ENCODE peak calls at places on chromosomes 2 and 18, in six cellular contexts. One of them, this sample, is unnamed.

GRCh38 chr2:23940976-23941605 is 828 bp downstream of the UBXN2A start:
- DNase-seq in brain microvascular endothelial cell: peak; percentile 33
- DNase-seq in astrocyte: peak; percentile 44
- DNase-seq in uterus: no peak
- DNase-seq in mammary epithelial cell: peak; percentile 59
- DNase-seq in psoas muscle: no peak
- DNase-seq in this sample: no peak

GRCh38 chr2:45812039-45812500 is 160.6 kb downstream of the PRKCE start:
- DNase-seq in brain microvascular endothelial cell: peak; percentile 43
- DNase-seq in astrocyte: peak; percentile 82
- DNase-seq in uterus: no peak
- DNase-seq in mammary epithelial cell: peak; percentile 76
- DNase-seq in psoas muscle: no peak
- DNase-seq in this sample: no peak

GRCh38 chr2:11870064-11870463 is 123.6 kb downstream of the LPIN1 start:
- DNase-seq in brain microvascular endothelial cell: no peak
- DNase-seq in astrocyte: no peak
- DNase-seq in uterus: no peak
- DNase-seq in mammary epithelial cell: no peak
- DNase-seq in psoas muscle: no peak
- DNase-seq in this sample: no peak

GRCh38 chr2:143254108-143254507 is 124.9 kb downstream of the ARHGAP15 start:
- DNase-seq in brain microvascular endothelial cell: no peak
- DNase-seq in astrocyte: no peak
- DNase-seq in uterus: no peak
- DNase-seq in mammary epithelial cell: no peak
- DNase-seq in psoas muscle: no peak
- DNase-seq in this sample: no peak

GRCh38 chr2:32932825-32933755 is 13.7 kb upstream of the LTBP1 start:
- DNase-seq in brain microvascular endothelial cell: no peak
- DNase-seq in astrocyte: no peak
- DNase-seq in uterus: no peak
- DNase-seq in mammary epithelial cell: no peak
- DNase-seq in psoas muscle: no peak
- DNase-seq in this sample: no peak

GRCh38 chr18:69674921-69675405 is 272.7 kb downstream of the CD226 start:
- DNase-seq in brain microvascular endothelial cell: no peak
- DNase-seq in astrocyte: no peak
- DNase-seq in uterus: no peak
- DNase-seq in mammary epithelial cell: no peak
- DNase-seq in psoas muscle: no peak
- DNase-seq in this sample: no peak

GRCh38 chr2:56132138-56132537 is 51.7 kb upstream of the CCDC85A start:
- DNase-seq in brain microvascular endothelial cell: peak; percentile 6
- DNase-seq in astrocyte: peak; percentile 19
- DNase-seq in uterus: no peak
- DNase-seq in mammary epithelial cell: peak; percentile 17
- DNase-seq in psoas muscle: no peak
- DNase-seq in this sample: peak; percentile 45

GRCh38 chr2:137865954-137866540 is 98.2 kb upstream of the HNMT start:
- DNase-seq in brain microvascular endothelial cell: peak; percentile 16
- DNase-seq in astrocyte: peak; percentile 26
- DNase-seq in uterus: no peak
- DNase-seq in mammary epithelial cell: peak; percentile 24
- DNase-seq in psoas muscle: no peak
- DNase-seq in this sample: peak; percentile 79

GRCh38 chr18:3538954-3539617 is 89.1 kb downstream of the TGIF1 start:
- DNase-seq in brain microvascular endothelial cell: no peak
- DNase-seq in astrocyte: no peak
- DNase-seq in uterus: no peak
- DNase-seq in mammary epithelial cell: peak; percentile 39
- DNase-seq in psoas muscle: no peak
- DNase-seq in this sample: no peak

GRCh38 chr2:96856776-96857673 is 791 bp downstream of the ANKRD39 start:
- DNase-seq in brain microvascular endothelial cell: no peak
- DNase-seq in astrocyte: no peak
- DNase-seq in uterus: no peak
- DNase-seq in mammary epithelial cell: peak; percentile 20
- DNase-seq in psoas muscle: peak; percentile 43
- DNase-seq in this sample: no peak

GRCh38 chr2:8590940-8591339 is 90.9 kb upstream of the ID2 start:
- DNase-seq in brain microvascular endothelial cell: no peak
- DNase-seq in astrocyte: no peak
- DNase-seq in uterus: no peak
- DNase-seq in mammary epithelial cell: no peak
- DNase-seq in psoas muscle: no peak
- DNase-seq in this sample: no peak

GRCh38 chr2:8593239-8593638 is 88.6 kb upstream of the ID2 start:
- DNase-seq in brain microvascular endothelial cell: no peak
- DNase-seq in astrocyte: no peak
- DNase-seq in uterus: no peak
- DNase-seq in mammary epithelial cell: no peak
- DNase-seq in psoas muscle: no peak
- DNase-seq in this sample: no peak

GRCh38 chr2:8595428-8595805 is 86.4 kb upstream of the ID2 start:
- DNase-seq in brain microvascular endothelial cell: no peak
- DNase-seq in astrocyte: no peak
- DNase-seq in uterus: no peak
- DNase-seq in mammary epithelial cell: no peak
- DNase-seq in psoas muscle: no peak
- DNase-seq in this sample: no peak

GRCh38 chr2:8594731-8595427 is 87.0 kb upstream of the ID2 start:
- DNase-seq in brain microvascular endothelial cell: peak; percentile 10
- DNase-seq in astrocyte: peak; percentile 33
- DNase-seq in uterus: no peak
- DNase-seq in mammary epithelial cell: no peak
- DNase-seq in psoas muscle: no peak
- DNase-seq in this sample: no peak

GRCh38 chr2:8592736-8593135 is 89.1 kb upstream of the ID2 start:
- DNase-seq in brain microvascular endothelial cell: no peak
- DNase-seq in astrocyte: no peak
- DNase-seq in uterus: no peak
- DNase-seq in mammary epithelial cell: no peak
- DNase-seq in psoas muscle: no peak
- DNase-seq in this sample: no peak
- TF ChIP-seq CTCF in brain microvascular endothelial cell: no peak
- TF ChIP-seq CTCF in astrocyte: no peak
- TF ChIP-seq CTCF in uterus: no peak
- TF ChIP-seq CTCF in mammary epithelial cell: no peak
- TF ChIP-seq CTCF in psoas muscle: no peak
- TF ChIP-seq CTCF in this sample: no peak

DNA sequence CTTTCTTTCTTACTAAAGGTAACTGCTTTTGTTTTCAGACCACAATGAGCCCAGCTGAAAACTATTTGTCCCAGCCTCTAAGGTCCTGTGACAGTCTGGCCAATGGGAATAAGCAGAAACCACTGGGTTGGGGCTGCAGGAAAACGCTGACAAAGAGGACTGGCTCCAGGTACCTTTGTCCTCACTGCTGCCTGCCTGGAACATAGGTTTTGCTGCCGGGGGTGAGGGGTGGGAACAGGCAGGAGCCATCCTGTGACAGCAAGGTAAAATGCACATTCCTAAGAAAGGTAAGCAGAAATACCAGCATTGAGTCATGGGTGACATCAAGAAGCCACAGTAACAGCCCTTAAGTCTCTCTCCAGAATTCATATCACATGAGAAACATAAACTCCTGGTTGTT is 21.6 kb downstream of the PTPN2 start:
- DNase-seq in brain microvascular endothelial cell: no peak
- DNase-seq in astrocyte: peak; percentile 36
- DNase-seq in uterus: no peak
- DNase-seq in mammary epithelial cell: peak; percentile 85
- DNase-seq in psoas muscle: no peak
- DNase-seq in this sample: peak; percentile 64
- H3K4me3 ChIP-seq in brain microvascular endothelial cell: no peak overlapping the region
- H3K4me3 ChIP-seq in astrocyte: no peak overlapping the region
- H3K4me3 ChIP-seq in uterus: no peak overlapping the region
- H3K4me3 ChIP-seq in mammary epithelial cell: no peak overlapping the region
- H3K4me3 ChIP-seq in psoas muscle: no peak overlapping the region
- H3K4me3 ChIP-seq in this sample: no peak overlapping the region

DNA sequence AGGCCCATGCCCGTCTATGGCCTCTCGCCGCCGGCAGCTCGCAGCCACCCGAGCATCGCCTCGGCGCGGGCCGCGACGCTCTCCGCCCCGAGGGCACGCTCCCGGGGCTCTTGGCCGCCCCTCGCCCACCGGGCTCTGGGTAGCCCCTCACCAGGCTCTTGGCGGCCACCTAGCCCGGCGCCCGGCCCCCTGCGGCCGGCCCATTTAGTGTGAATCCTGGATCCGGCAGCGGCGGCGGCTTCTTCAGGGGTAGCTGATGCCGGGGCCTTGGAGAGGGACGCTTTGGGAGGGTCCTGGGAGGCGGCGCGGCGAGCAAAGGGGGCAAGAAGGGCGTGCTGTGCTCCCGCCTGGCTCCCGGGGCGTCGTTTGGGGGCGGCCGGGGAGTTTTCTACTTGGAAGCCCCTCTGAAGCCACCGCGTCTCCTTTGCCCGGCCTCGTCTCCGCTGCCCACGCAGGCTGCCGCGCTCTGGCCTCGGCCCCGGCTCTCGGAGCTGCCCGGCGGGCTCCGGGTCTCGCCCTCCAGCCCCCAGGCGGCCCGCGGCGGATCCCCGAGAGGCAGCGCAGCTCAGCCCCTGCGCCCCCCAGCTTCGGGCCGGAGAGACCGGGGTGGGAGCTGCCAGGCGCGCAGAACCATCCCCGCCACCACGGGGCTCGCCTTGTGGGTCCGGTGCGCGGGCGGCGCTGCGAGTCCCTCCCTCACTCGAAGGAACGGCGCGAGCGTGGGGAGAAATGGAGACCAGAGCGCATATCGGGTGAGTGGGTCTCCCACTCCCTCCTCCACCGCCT is 521 bp downstream of the PIEZO2 start:
- DNase-seq in brain microvascular endothelial cell: no peak
- DNase-seq in astrocyte: no peak
- DNase-seq in uterus: no peak
- DNase-seq in mammary epithelial cell: no peak
- DNase-seq in psoas muscle: peak; percentile 53
- DNase-seq in this sample: no peak
- H3K27me3 ChIP-seq in brain microvascular endothelial cell: no peaks in the 10 kb centered on the region
- H3K27me3 ChIP-seq in astrocyte: peaks cover 60% of the 10 kb centered on the region
- H3K27me3 ChIP-seq in uterus: no peaks in the 10 kb centered on the region
- H3K27me3 ChIP-seq in mammary epithelial cell: peaks cover 4% of the 10 kb centered on the region
- H3K27me3 ChIP-seq in psoas muscle: peaks cover 16% of the 10 kb centered on the region
- H3K27me3 ChIP-seq in this sample: no peaks in the 10 kb centered on the region

DNA sequence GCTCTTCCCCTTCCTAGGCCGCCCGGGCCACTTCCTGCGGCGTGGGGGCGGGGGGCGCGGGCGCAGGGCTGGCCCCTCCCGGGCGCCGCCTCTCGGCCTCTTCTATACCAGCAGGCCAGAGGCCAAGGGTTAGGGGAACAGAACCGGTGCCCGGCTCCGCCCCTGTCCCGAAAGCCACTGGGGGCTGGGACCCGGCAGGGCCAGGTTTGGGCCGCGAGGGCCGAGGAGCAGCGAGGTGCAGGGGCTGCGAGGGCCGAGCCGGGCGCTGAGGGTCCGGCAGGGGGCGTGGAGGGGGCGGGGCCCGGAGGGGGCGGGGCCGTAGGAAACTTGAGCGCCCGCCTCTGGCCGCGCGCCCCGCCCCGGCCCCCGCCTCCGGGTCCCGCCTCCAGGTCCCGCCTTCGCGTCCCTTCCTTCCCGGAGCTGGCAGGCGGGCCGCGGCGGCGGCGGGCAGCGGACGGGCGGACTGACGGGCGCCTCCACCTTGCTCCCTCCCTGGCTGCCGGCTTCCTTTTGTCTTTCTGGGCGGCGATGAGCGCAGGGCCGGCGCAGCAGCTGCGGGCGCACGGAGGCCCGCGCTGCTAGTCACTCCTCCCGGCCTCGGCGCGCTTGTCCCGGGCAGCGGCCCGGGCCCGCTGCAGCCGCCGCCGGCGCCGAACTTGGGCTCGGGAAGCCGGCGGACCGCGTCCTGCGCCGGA is at the start of gene HPCAL1:
- DNase-seq in brain microvascular endothelial cell: peak; percentile 43
- DNase-seq in astrocyte: peak; percentile 55
- DNase-seq in uterus: peak; percentile 85
- DNase-seq in mammary epithelial cell: peak; percentile 80
- DNase-seq in psoas muscle: peak; percentile 90
- DNase-seq in this sample: peak; percentile 96
- TF ChIP-seq CTCF in brain microvascular endothelial cell: peak; percentile 54
- TF ChIP-seq CTCF in astrocyte: peak; percentile 11
- TF ChIP-seq CTCF in uterus: peak; percentile 46
- TF ChIP-seq CTCF in mammary epithelial cell: peak; percentile 65
- TF ChIP-seq CTCF in psoas muscle: peak; percentile 47
- TF ChIP-seq CTCF in this sample: peak; percentile 83

DNA sequence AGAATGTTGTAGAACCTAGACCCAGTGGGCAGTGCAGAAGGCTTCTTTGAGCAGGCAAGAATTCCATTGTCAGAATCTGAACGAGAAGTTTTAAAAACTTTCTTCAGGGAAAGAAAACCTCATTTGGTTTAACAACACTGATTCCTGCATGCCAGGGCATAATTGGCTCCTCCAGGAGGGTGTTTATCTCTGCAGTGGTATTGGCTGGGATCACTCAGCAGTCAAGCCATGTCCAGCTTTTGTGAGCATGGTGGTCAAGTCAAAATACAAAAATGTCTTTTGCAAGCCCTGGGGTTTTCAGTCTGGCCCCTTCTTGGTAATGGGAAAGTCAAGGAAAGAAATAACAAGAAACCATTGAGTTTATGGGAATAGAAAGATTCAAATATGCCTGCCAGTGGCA is 28.3 kb downstream of the FHOD3 start:
- DNase-seq in brain microvascular endothelial cell: no peak
- DNase-seq in astrocyte: no peak
- DNase-seq in uterus: no peak
- DNase-seq in mammary epithelial cell: no peak
- DNase-seq in psoas muscle: no peak
- DNase-seq in this sample: no peak
- H3K4me3 ChIP-seq in brain microvascular endothelial cell: no peak overlapping the region
- H3K4me3 ChIP-seq in astrocyte: no peak overlapping the region
- H3K4me3 ChIP-seq in uterus: no peak overlapping the region
- H3K4me3 ChIP-seq in mammary epithelial cell: no peak overlapping the region
- H3K4me3 ChIP-seq in psoas muscle: no peak overlapping the region
- H3K4me3 ChIP-seq in this sample: no peak overlapping the region

GRCh38 chr18:37568671-37569070 is 3.1 kb upstream of the CELF4 start:
- DNase-seq in brain microvascular endothelial cell: no peak
- DNase-seq in astrocyte: no peak
- DNase-seq in uterus: no peak
- DNase-seq in mammary epithelial cell: no peak
- DNase-seq in psoas muscle: no peak
- DNase-seq in this sample: no peak
- H3K27me3 ChIP-seq in brain microvascular endothelial cell: peaks cover 42% of the 10 kb centered on the region
- H3K27me3 ChIP-seq in astrocyte: peaks cover 33% of the 10 kb centered on the region
- H3K27me3 ChIP-seq in uterus: peaks cover 9% of the 10 kb centered on the region
- H3K27me3 ChIP-seq in mammary epithelial cell: peaks cover 41% of the 10 kb centered on the region
- H3K27me3 ChIP-seq in psoas muscle: peaks cover 34% of the 10 kb centered on the region
- H3K27me3 ChIP-seq in this sample: no peaks in the 10 kb centered on the region

DNA sequence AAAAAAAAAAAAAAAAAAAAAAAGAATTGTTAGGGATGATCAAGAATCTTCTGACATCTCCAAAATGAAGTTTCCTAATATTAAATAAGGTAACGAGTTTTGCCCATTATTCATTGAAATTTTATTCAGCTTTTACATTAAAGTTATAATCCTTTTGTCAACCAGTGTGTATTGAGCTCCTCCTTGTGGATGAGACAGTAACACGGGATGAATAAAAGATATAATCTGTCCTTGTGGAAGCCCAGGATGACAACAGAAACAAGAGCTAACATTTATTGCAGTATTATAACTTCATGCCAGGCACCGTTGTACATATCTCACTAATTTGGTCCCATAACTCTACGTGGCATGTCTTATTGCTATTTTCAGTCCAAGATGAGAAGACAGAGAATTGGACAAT is 33.4 kb upstream of the SERPINB7 start:
- DNase-seq in brain microvascular endothelial cell: peak; percentile 46
- DNase-seq in astrocyte: no peak
- DNase-seq in uterus: no peak
- DNase-seq in mammary epithelial cell: peak; percentile 40
- DNase-seq in psoas muscle: no peak
- DNase-seq in this sample: no peak
- TF ChIP-seq CTCF in brain microvascular endothelial cell: peak; percentile 56
- TF ChIP-seq CTCF in astrocyte: peak; percentile 58
- TF ChIP-seq CTCF in uterus: no peak
- TF ChIP-seq CTCF in mammary epithelial cell: peak; percentile 77
- TF ChIP-seq CTCF in psoas muscle: no peak
- TF ChIP-seq CTCF in this sample: peak; percentile 7